ENCODE peak calls at places on chromosome 12, in seven cellular contexts. L is H1, G is H9, W is IMR-90, E is mesenchymal stem cell, N is trophoblast cell, T is mesendoderm. U is an unnamed sample.

GRCh38 chr12:12790956-12791355 is 5.5 kb downstream of the APOLD1 start:
- DNase-seq in L (no peak), G (no peak), W (no peak), E (no peak), N (no peak), T (no peak), U (no peak)

GRCh38 chr12:70052931-70053497 is 190.2 kb upstream of the CNOT2 start:
- DNase-seq in L (no peak), G (no peak), W (peak; percentile 67), E (peak; percentile 76), N (peak; percentile 71), T (peak; percentile 85), U (no peak)

GRCh38 chr12:118979763-118980406 is 1.5 kb upstream of the SRRM4 start:
- DNase-seq in L (peak; percentile 86), G (peak; percentile 91), W (peak; percentile 24), E (peak; percentile 31), N (peak; percentile 39), T (peak; percentile 93), U (peak; percentile 91)

GRCh38 chr12:52372216-52373154 is 5.2 kb upstream of the KRT85 start:
- DNase-seq in L (peak; percentile 84), G (peak; percentile 88), W (peak; percentile 81), E (peak; percentile 78), N (peak; percentile 70), T (peak; percentile 86), U (peak; percentile 68)

GRCh38 chr12:4530982-4531586 is 7.6 kb upstream of the RAD51AP1 start:
- DNase-seq in L (no peak), G (no peak), W (no peak), E (no peak), N (no peak), T (no peak), U (no peak)

GRCh38 chr12:57592551-57593165 is 1.7 kb downstream of the PIP4K2C start:
- DNase-seq in L (no peak), G (no peak), W (peak; percentile 30), E (no peak), N (no peak), T (no peak), U (no peak)

GRCh38 chr12:56658921-56659320 is 13.1 kb upstream of the ATP5F1B start:
- DNase-seq in L (no peak), G (no peak), W (no peak), E (no peak), N (no peak), T (peak; percentile 18), U (no peak)

GRCh38 chr12:28027947-28028724 is 55.6 kb upstream of the PTHLH start:
- DNase-seq in L (no peak), G (no peak), W (peak; percentile 45), E (no peak), N (peak; percentile 70), T (no peak), U (no peak)

GRCh38 chr12:130764073-130764472 is 48.0 kb upstream of the RIMBP2 start:
- DNase-seq in L (no peak), G (no peak), W (peak; percentile 7), E (peak; percentile 43), N (no peak), T (peak; percentile 68), U (no peak)

GRCh38 chr12:71477046-71477445 is 37.4 kb downstream of the LGR5 start:
- DNase-seq in L (no peak), G (no peak), W (no peak), E (peak; percentile 4), N (no peak), T (no peak), U (no peak)

GRCh38 chr12:106123551-106123991 is 15.2 kb downstream of the NUAK1 start:
- DNase-seq in L (no peak), G (no peak), W (no peak), E (peak; percentile 36), N (no peak), T (peak; percentile 80), U (no peak)

GRCh38 chr12:106123110-106123509 is 15.6 kb downstream of the NUAK1 start:
- DNase-seq in L (no peak), G (no peak), W (no peak), E (no peak), N (no peak), T (no peak), U (no peak)

GRCh38 chr12:106127289-106128126 is 11.2 kb downstream of the NUAK1 start:
- DNase-seq in L (no peak), G (no peak), W (peak; percentile 16), E (peak; percentile 50), N (no peak), T (no peak), U (no peak)

GRCh38 chr12:106126441-106127288 is 12.1 kb downstream of the NUAK1 start:
- DNase-seq in L (no peak), G (no peak), W (peak; percentile 80), E (peak; percentile 93), N (no peak), T (no peak), U (no peak)

GRCh38 chr12:106125351-106126085 is 13.2 kb downstream of the NUAK1 start:
- DNase-seq in L (no peak), G (no peak), W (no peak), E (no peak), N (no peak), T (no peak), U (no peak)
- H3K23ac ChIP-seq in L (no peak overlapping the region), G (no peak overlapping the region), W (peak overlapping the region; percentile 53), E (no peak overlapping the region), N (no peak overlapping the region), T (no peak overlapping the region), U (no peak overlapping the region)

DNA sequence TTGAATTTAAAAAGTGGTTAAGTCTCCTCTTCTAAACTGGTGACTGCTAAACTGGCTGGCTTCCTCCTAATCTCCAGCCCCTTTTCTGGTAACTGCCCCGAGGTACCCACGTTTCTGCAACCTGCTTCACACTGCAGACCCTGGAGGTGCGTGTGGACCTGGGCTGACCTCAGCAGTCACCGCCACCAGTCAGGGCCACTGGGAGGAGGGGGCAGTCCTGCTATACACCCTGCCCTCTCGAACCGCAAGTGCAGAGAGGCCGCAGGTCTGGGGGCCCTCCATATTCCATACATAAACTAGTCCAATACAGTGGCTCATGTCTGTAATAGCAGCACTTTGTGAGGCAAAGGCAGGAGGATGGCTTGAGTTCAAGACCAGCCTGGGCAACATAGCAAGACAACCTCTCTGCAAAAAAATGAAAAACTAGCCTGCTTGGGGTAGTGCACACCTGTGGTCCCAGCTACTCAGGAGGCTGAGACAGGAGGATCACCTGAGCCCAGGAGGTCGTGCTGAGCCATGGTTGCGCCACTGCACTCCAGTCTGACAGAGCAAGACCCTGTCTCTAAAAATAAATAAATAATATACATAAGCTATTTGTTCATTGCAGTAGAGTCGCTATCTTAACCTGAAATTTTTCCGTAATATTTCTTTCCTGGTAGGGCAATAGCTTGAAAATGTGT is 25.6 kb downstream of the VPS37B start:
- DNase-seq in L (no peak), G (no peak), W (no peak), E (no peak), N (no peak), T (no peak), U (no peak)
- H3K23ac ChIP-seq in L (no peak overlapping the region), G (no peak overlapping the region), W (no peak overlapping the region), E (no peak overlapping the region), N (no peak overlapping the region), T (no peak overlapping the region), U (peak overlapping the region; percentile 53)

DNA sequence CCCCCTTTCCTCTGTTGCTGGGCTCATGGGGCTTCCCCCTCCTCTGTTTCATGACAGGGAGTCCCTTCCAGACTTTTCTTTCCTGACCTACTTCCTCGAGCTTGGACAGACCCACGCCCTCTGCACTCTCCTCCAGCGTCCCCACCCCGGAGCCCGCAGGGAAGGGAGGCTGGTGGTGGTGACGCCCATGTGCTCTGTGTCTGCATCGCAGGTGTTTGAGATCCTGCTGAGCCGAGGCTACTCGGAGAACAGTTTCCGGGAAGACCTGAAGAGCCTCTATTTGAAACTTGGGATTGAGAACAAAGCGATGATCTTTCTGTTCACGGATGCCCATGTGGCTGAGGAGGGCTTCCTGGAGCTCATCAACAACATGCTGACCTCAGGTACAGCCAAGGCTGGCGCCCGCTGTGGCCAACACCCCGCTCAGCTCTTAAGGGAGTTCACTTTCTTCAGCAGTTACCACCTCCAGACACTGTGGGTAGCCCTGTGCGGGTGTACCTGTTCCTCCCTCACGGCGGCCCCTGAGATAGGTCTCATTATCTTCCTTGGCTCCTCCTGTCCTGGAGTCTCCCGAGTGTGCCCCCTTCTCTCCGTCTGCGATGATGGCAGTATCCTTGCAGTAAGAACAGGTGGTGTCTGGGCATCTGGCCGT is 85.6 kb downstream of the CCDC92 start:
- DNase-seq in L (no peak), G (no peak), W (no peak), E (no peak), N (no peak), T (no peak), U (no peak)
- H3K23ac ChIP-seq in L (no peak overlapping the region), G (no peak overlapping the region), W (no peak overlapping the region), E (no peak overlapping the region), N (no peak overlapping the region), T (no peak overlapping the region), U (peak overlapping the region; percentile 25)

GRCh38 chr12:114368685-114369084 is 37.3 kb downstream of the TBX5 start:
- DNase-seq in L (no peak), G (no peak), W (no peak), E (no peak), N (no peak), T (no peak), U (no peak)

GRCh38 chr12:114371733-114372132 is 34.2 kb downstream of the TBX5 start:
- DNase-seq in L (no peak), G (no peak), W (no peak), E (no peak), N (no peak), T (no peak), U (no peak)

GRCh38 chr12:114371250-114371649 is 34.7 kb downstream of the TBX5 start:
- DNase-seq in L (no peak), G (no peak), W (no peak), E (no peak), N (no peak), T (no peak), U (no peak)

GRCh38 chr12:114369088-114369487 is 36.9 kb downstream of the TBX5 start:
- DNase-seq in L (no peak), G (no peak), W (no peak), E (no peak), N (no peak), T (no peak), U (no peak)
- H3K23ac ChIP-seq in L (no peak overlapping the region), G (no peak overlapping the region), W (no peak overlapping the region), E (no peak overlapping the region), N (no peak overlapping the region), T (no peak overlapping the region), U (no peak overlapping the region)

GRCh38 chr12:1405619-1406018 is 188.8 kb downstream of the FBXL14 start:
- DNase-seq in L (no peak), G (no peak), W (no peak), E (no peak), N (no peak), T (no peak), U (no peak)
- H3K23ac ChIP-seq in L (no peak overlapping the region), G (no peak overlapping the region), W (no peak overlapping the region), E (no peak overlapping the region), N (no peak overlapping the region), T (no peak overlapping the region), U (no peak overlapping the region)

DNA sequence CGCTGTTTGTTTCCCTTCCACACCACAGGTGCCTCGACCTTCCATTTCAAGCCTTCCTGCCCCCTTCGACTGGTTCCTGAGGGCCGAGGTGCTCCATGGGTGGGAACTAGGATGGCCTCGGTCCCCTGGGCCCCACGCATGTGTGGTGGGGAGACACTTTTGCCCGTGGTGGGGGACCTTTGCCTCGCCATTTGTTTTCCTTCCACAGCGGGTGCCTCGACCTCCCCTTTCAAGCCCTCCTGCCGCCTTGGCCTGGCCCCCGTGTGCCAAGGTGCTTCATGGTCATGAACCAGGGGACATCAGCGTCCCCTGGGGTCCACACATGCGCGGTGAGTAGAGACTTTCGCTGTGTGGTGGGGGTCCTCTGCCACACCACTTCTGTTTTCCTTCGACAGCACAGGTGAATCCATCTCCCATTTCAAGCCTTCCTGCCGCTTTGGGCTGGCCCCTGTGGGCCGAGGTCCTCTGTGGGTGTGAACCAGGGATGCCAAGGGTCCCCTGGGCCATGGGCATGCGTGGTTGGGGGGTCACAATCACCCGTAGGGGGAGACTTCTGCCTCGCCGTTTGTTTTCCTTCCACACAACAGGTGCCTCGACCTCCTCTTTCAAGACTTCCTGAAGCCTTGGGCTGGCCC is 364.4 kb downstream of the ALG10 start:
- DNase-seq in L (no peak), G (no peak), W (no peak), E (no peak), N (no peak), T (no peak), U (no peak)
- H3K23ac ChIP-seq in L (no peak overlapping the region), G (no peak overlapping the region), W (no peak overlapping the region), E (no peak overlapping the region), N (no peak overlapping the region), T (no peak overlapping the region), U (no peak overlapping the region)

U was measured in neuronal stem cell.